ENCODE peak calls at places on chromosomes 13 and 19, in six cellular contexts. P is stimulated activated CD4-positive, alpha-beta T cell treated with anti-CD3 and anti-CD28 coated beads, Interleukin-4, amount 100 ng/mL, for 1 hour; J is iPS-NIHi11; G is stimulated activated CD8-positive, alpha-beta memory T cell treated with anti-CD3 and anti-CD28 coated beads, Interleukin-12 subunit alpha, Interleukin-12 subunit beta, amount 100 ng/mL, for 4 hours; M is GM18507; W is B cell. C is an unnamed sample.

GRCh38 chr19:29662604-29663404 is 2.5 kb upstream of the PLEKHF1 start:
- DNase-seq in G (no peak), P (no peak), M (no peak), J (no peak), W (peak; percentile 27), C (peak; percentile 76)

GRCh38 chr13:24083141-24083540 is 77.4 kb upstream of the SPATA13 start:
- DNase-seq in G (no peak), J (no peak), M (no peak), P (no peak), W (no peak), C (no peak)

GRCh38 chr19:55559684-55560083 is 14.3 kb upstream of the SBK3 start:
- DNase-seq in W (no peak), J (no peak), G (no peak), M (no peak), P (no peak), C (no peak)

GRCh38 chr19:57903298-57904174 is 12.9 kb downstream of the ZNF417 start:
- DNase-seq in P (no peak), G (no peak), M (no peak), J (peak; percentile 27), W (no peak), C (no peak)

GRCh38 chr19:9487016-9487415 is 11.4 kb downstream of the ZNF560 start:
- DNase-seq in W (no peak), G (no peak), M (no peak), P (no peak), J (no peak), C (no peak)

GRCh38 chr13:113648218-113648615 is 9.8 kb downstream of the ATP4B start:
- DNase-seq in G (no peak), J (no peak), W (no peak), P (no peak), M (no peak), C (peak; percentile 35)

GRCh38 chr19:37987356-37988332 is 80.6 kb downstream of the SIPA1L3 start:
- DNase-seq in M (no peak), P (no peak), W (peak; percentile 35), G (no peak), J (no peak), C (no peak)

GRCh38 chr19:41353466-41354342 is at the start of gene TGFB1:
- DNase-seq in W (peak; percentile 96), G (peak; percentile 96), J (peak; percentile 93), M (peak; percentile 96), P (peak; percentile 92), C (peak; percentile 94)

GRCh38 chr19:862529-863304 is 3.3 kb downstream of the CFD start:
- DNase-seq in M (peak; percentile 70), J (peak; percentile 83), P (peak; percentile 79), G (peak; percentile 49), W (peak; percentile 63), C (peak; percentile 80)

GRCh38 chr13:23380534-23380933 is 53.0 kb downstream of the SACS start:
- DNase-seq in G (no peak), J (no peak), M (no peak), W (no peak), P (no peak), C (no peak)

GRCh38 chr19:51398096-51398704 is 7.8 kb upstream of the C19orf84 start:
- DNase-seq in W (no peak), P (no peak), M (no peak), G (no peak), J (peak; percentile 51), C (no peak)

GRCh38 chr19:45960595-45961235 is 12.9 kb downstream of the NOVA2 start:
- DNase-seq in M (no peak), W (no peak), G (no peak), J (peak; percentile 81), P (no peak), C (no peak)

GRCh38 chr13:97544041-97544765 is 110.2 kb downstream of the RAP2A start:
- DNase-seq in P (no peak), G (no peak), M (no peak), W (no peak), J (no peak), C (no peak)

GRCh38 chr13:24540236-24541126 is 27.9 kb upstream of the PARP4 start:
- DNase-seq in P (no peak), G (no peak), W (no peak), M (no peak), J (peak; percentile 80), C (no peak)

GRCh38 chr19:36392916-36393673 is 14.1 kb upstream of the ZFP14 start:
- DNase-seq in G (no peak), P (no peak), J (no peak), M (no peak), W (no peak), C (no peak)

GRCh38 chr13:21683034-21683733 is 12.3 kb downstream of the FGF9 start:
- DNase-seq in M (no peak), G (no peak), W (no peak), P (no peak), J (no peak), C (no peak)

GRCh38 chr19:33470040-33470330 is 51.6 kb downstream of the PEPD start:
- DNase-seq in P (no peak), W (no peak), J (no peak), G (no peak), M (no peak), C (no peak)

GRCh38 chr13:48431431-48431830 is 18.5 kb upstream of the LPAR6 start:
- DNase-seq in J (no peak), M (no peak), P (no peak), G (no peak), W (no peak), C (no peak)

GRCh38 chr13:20165417-20166257 is 4.8 kb upstream of the GJA3 start:
- DNase-seq in P (no peak), J (no peak), W (no peak), M (no peak), G (no peak), C (no peak)

GRCh38 chr13:101058841-101059240 is 357.5 kb downstream of the NALCN start:
- DNase-seq in W (no peak), G (no peak), J (no peak), M (no peak), P (no peak), C (no peak)

C was measured in Right ventricle myocardium superior.